ENCODE peak calls at places on chromosomes 13 and 19, in four cellular contexts. A is Peyer's patch, X is HFF-Myc, Y is NB4. F is an unnamed sample.

GRCh38 chr19:43575156-43575950 is at the start of the genes PINLYP and XRCC1:
- DNase-seq in A (peak; percentile 99), X (peak; percentile 95), Y (peak; percentile 95), F (peak; percentile 96)

GRCh38 chr13:98599502-98600328 is 22.8 kb upstream of the STK24 start:
- DNase-seq in A (no peak), X (no peak), Y (no peak), F (no peak)

GRCh38 chr13:95724252-95724651 is 47.3 kb downstream of the DNAJC3 start:
- DNase-seq in A (no peak), X (no peak), Y (no peak), F (no peak)

GRCh38 chr19:41323430-41324125 is 13.6 kb downstream of the CCDC97 start:
- DNase-seq in A (peak; percentile 59), X (peak; percentile 88), Y (peak; percentile 88), F (peak; percentile 64)

GRCh38 chr13:101514695-101515275 is 62.3 kb downstream of the ITGBL1 start:
- DNase-seq in A (no peak), X (peak; percentile 48), Y (peak; percentile 53), F (peak; percentile 61)

GRCh38 chr13:44448875-44449274 is 75.3 kb downstream of the SERP2 start:
- DNase-seq in A (no peak), X (no peak), Y (no peak), F (no peak)

GRCh38 chr19:6060600-6061391 is 49.5 kb downstream of the RFX2 start:
- DNase-seq in A (peak; percentile 44), X (no peak), Y (peak; percentile 75), F (peak; percentile 17)

GRCh38 chr13:36258831-36259230 is 38.8 kb downstream of the CCDC169 start:
- DNase-seq in A (no peak), X (no peak), Y (no peak), F (no peak)

GRCh38 chr19:47028372-47028672 is 8.7 kb downstream of the NPAS1 start:
- DNase-seq in A (no peak), X (no peak), Y (no peak), F (no peak)

GRCh38 chr19:29092712-29093552 is 120.0 kb downstream of the UQCRFS1 start:
- DNase-seq in A (no peak), X (no peak), Y (no peak), F (no peak)

GRCh38 chr19:29098863-29099481 is 114.0 kb downstream of the UQCRFS1 start:
- DNase-seq in A (peak; percentile 54), X (peak; percentile 9), Y (peak; percentile 10), F (peak; percentile 41)

GRCh38 chr19:29093553-29093908 is 119.4 kb downstream of the UQCRFS1 start:
- DNase-seq in A (no peak), X (no peak), Y (no peak), F (no peak)

GRCh38 chr19:29098091-29098490 is 114.9 kb downstream of the UQCRFS1 start:
- DNase-seq in A (no peak), X (no peak), Y (no peak), F (no peak)
- TF ChIP-seq CTCF in A (no peak), X (no peak), Y (no peak), F (no peak)

GRCh38 chr19:8938576-8938975 is 71.6 kb downstream of the MUC16 start:
- DNase-seq in A (no peak), X (no peak), Y (no peak), F (no peak)

DNA sequence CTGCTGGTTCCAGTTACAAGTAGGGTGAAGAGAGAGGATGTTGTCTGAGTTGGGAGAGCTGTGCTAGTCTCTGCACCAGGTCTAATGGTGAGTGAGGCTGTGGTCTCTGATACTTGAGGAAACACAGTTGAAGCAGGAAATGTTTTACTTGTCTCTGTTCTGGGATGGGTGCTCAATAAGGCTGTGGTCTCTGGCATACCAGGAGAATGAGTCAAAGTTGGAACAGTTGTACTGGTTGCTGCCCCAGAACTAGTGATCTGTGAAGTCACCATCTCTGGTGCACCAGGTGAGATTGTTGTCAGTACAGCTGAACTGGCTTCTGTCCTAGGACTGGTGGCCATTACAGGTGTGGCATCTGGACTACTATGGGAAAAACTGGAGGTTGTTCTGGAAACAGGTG is 74.7 kb downstream of the MUC16 start:
- DNase-seq in A (no peak), X (no peak), Y (no peak), F (peak; percentile 7)
- H3K4me3 ChIP-seq in A (no peak overlapping the region), X (no peak overlapping the region), Y (no peak overlapping the region), F (no peak overlapping the region)

DNA sequence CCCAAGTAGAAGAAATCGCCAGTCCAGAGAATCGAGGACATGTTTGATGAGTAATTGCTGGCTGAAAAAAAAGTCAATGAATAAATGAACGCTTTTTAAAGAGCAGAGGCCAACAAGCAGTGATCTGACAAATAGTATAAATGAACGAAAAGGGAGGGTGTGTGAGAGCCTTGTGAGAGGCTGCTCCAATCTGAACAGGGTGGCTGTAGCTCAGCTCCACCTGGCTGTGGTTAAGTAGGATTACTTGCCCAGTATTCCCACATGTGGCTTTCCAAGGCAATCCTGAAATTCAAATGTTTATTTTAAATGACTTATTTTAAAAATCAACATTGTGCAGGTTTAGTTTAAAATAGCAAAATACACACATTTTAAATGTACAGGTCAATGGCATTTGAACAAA is 117.0 kb downstream of the TSHZ3 start:
- DNase-seq in A (no peak), X (peak; percentile 51), Y (no peak), F (no peak)
- TF ChIP-seq CTCF in A (no peak), X (peak; percentile 21), Y (no peak), F (no peak)

GRCh38 chr19:44741258-44741731 is 7.2 kb upstream of the BCL3 start:
- DNase-seq in A (no peak), X (no peak), Y (no peak), F (peak; percentile 92)
- H3K4me3 ChIP-seq in A (no peak overlapping the region), X (no peak overlapping the region), Y (no peak overlapping the region), F (no peak overlapping the region)

GRCh38 chr19:11226716-11227166 is 12.7 kb upstream of the ANGPTL8 start:
- DNase-seq in A (no peak), X (no peak), Y (no peak), F (no peak)

GRCh38 chr19:11225172-11225571 is 14.2 kb upstream of the ANGPTL8 start:
- DNase-seq in A (no peak), X (no peak), Y (no peak), F (no peak)

GRCh38 chr19:11225815-11226214 is 13.6 kb upstream of the ANGPTL8 start:
- DNase-seq in A (no peak), X (no peak), Y (no peak), F (no peak)

GRCh38 chr19:11224429-11224828 is 15.0 kb upstream of the ANGPTL8 start:
- DNase-seq in A (no peak), X (no peak), Y (no peak), F (no peak)

DNA sequence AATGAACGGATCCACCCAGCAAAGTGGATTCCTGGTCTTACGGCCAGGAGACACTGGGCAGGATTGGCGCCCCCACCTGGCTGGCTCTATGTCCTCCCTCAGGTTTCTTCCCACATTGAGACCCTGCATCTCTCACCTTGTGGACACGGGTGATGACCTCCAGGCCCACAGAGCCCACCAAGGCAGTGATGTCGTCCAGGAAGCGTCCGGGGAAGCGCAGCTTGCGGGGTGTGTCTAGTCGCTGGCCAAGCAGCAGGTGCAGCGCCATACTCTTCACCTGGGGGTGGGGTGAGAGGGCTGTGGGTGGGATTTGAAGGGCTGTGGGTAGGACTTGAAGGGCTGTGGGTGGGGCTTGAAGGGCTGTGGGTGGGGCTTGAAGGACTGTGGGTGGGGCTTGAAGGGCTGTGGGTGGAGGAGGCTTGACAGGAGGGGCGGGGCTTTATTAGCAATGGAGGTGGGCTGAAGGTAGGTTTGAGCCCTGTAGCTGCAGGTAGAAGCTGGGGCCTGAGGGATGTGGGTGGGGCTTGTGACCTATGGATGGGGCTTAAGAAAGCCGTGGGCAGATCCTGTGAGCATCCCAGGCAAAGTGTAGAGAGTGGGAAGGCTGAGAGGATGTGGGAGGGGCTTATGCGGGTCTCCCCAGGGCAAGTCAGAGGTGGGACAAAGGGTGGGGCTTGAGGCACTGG is 12.1 kb upstream of the ANGPTL8 start:
- DNase-seq in A (no peak), X (no peak), Y (peak; percentile 53), F (peak; percentile 14)
- TF ChIP-seq CTCF in A (peak; percentile 11), X (peak; percentile 33), Y (peak; percentile 52), F (peak; percentile 15)

GRCh38 chr13:39596685-39597084 is 6.3 kb downstream of the LHFPL6 start:
- DNase-seq in A (no peak), X (no peak), Y (no peak), F (no peak)
- H3K4me3 ChIP-seq in A (no peak overlapping the region), X (no peak overlapping the region), Y (no peak overlapping the region), F (no peak overlapping the region)

GRCh38 chr13:73275163-73275562 is 216.4 kb downstream of the KLF5 start:
- DNase-seq in A (no peak), X (no peak), Y (no peak), F (no peak)
- TF ChIP-seq CTCF in A (no peak), X (no peak), Y (no peak), F (no peak)

DNA sequence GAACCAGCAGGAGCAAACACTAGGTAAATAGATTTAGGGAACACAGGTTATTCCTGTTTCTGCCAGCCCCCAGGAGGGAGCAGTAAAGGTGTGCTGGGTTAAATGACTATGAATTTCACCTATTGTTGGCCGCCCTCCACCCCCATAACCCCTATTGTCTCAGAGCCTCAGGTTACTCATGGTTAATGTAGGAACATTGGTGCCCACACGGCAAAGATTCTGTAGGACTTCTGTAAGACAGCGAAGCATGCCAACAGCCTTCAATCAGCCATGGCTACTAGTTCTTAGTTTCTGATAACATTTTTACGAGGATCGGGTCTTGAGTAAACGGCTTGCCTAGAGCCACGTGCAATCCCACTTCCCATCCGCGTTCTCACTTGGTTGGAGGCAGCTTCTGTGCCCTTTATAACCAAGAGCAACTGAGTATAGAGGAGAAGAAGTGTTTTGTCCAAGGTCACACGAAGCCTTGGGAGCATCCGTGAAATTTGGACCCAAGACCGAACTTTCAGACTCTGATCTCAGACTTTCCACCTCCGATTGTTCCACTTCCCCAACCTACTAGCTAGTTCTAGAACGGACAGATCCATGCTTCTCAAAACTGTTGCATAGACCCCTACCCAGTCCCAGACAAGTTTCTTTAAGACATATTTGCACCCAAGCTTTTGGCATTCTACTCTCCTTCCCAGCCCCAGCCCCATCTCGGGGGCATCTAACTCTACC is 5.1 kb upstream of the CACNG8 start:
- DNase-seq in A (no peak), X (no peak), Y (peak; percentile 28), F (no peak)
- H3K4me3 ChIP-seq in A (no peak overlapping the region), X (no peak overlapping the region), Y (no peak overlapping the region), F (no peak overlapping the region)

F was measured in bronchial epithelial cell.